ENCODE peak calls at places on chromosomes 5 and 9, in four cellular contexts. F is lower lobe of right lung, K is cardiac muscle cell, L is heart right ventricle. V is an unnamed sample. For H3K36me3, the result is how much of the 10 kb centered on the place peaks cover.

GRCh38 chr9:97553141-97553540 is 51.7 kb downstream of the TMOD1 start:
- DNase-seq in F (no peak), K (no peak), L (no peak), V (peak)

GRCh38 chr5:34685485-34686197 is 29.5 kb downstream of the RAI14 start:
- DNase-seq in F (no peak), K (no peak), L (no peak), V (no peak)

GRCh38 chr5:68680376-68680775 is 413.4 kb upstream of the SLC30A5 start:
- DNase-seq in F (no peak), K (no peak), L (no peak), V (no peak)

GRCh38 chr5:148452499-148453193 is 68.9 kb downstream of the FBXO38 start:
- DNase-seq in F (no peak), K (no peak), L (peak), V (no peak)

GRCh38 chr5:169979871-169980270 is 424 bp downstream of the INSYN2B start:
- DNase-seq in F (no peak), K (no peak), L (no peak), V (no peak)

GRCh38 chr9:105712773-105713172 is 18.4 kb downstream of the TMEM38B start:
- DNase-seq in F (no peak), K (no peak), L (no peak), V (no peak)

GRCh38 chr5:139638090-139638735 is 9.9 kb upstream of the CXXC5 start:
- DNase-seq in F (peak), K (no peak), L (peak), V (peak)

GRCh38 chr9:21616082-21616778 is 134.1 kb upstream of the IFNE start:
- DNase-seq in F (no peak), K (no peak), L (no peak), V (no peak)

GRCh38 chr5:154612666-154613065 is 134.6 kb upstream of the HAND1 start:
- DNase-seq in F (no peak), K (no peak), L (no peak), V (no peak)

GRCh38 chr9:70773579-70773978 is 347.8 kb downstream of the TRPM3 start:
- DNase-seq in F (no peak), K (no peak), L (no peak), V (no peak)
- H3K36me3 ChIP-seq in F (under half), K (under half), L (under half), V (under half)

GRCh38 chr5:127856310-127856709 is 153.1 kb downstream of the CCDC192 start:
- DNase-seq in F (no peak), K (no peak), L (no peak), V (no peak)

GRCh38 chr5:127863161-127863560 is 160.0 kb downstream of the CCDC192 start:
- DNase-seq in F (no peak), K (no peak), L (no peak), V (no peak)

GRCh38 chr5:127854520-127854919 is 151.3 kb downstream of the CCDC192 start:
- DNase-seq in F (no peak), K (no peak), L (no peak), V (no peak)

GRCh38 chr5:127863610-127864395 is 160.6 kb downstream of the CCDC192 start:
- DNase-seq in F (no peak), K (no peak), L (no peak), V (no peak)

DNA sequence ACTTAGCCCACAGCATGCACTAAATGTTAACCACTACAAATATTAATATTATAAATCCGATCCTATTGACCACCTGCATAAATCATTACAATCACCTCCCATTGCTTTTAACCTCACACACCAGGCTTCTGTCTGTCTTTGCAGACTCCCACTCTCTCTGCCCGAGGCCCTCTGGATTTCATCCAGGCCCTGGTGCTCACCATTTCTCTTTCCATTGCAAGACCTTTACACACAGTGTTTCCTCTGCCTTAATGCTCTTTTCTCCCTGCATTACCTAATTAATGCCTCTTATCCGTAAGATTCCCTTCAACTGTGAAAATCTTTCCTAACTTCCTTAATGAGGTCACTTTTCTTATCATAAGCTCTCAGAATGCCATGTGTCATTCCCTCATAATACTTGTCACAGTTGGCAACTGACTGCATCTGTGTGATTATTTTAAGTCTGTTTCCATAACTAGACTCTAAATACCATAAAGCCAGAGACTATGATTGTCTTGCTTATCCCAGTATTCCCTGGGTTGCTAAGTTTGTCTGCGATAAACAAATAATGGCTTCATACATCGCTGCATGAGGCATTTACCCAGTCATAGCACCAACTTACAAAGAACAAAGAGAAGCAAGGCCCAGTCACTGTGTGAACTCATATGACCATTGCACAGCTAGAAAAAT is 155.1 kb downstream of the CCDC192 start:
- DNase-seq in F (no peak), K (no peak), L (no peak), V (no peak)
- H3K27ac ChIP-seq in F (no peak), K (no peak), L (peak), V (no peak)

GRCh38 chr5:124918618-124919017 is 172.2 kb upstream of the ZNF608 start:
- DNase-seq in F (no peak), K (no peak), L (no peak), V (no peak)

GRCh38 chr5:124920909-124921666 is 174.6 kb upstream of the ZNF608 start:
- DNase-seq in F (no peak), K (no peak), L (no peak), V (no peak)

GRCh38 chr5:124921694-124922093 is 175.3 kb upstream of the ZNF608 start:
- DNase-seq in F (no peak), K (no peak), L (no peak), V (no peak)

GRCh38 chr5:124919752-124920151 is 173.3 kb upstream of the ZNF608 start:
- DNase-seq in F (no peak), K (no peak), L (no peak), V (no peak)

DNA sequence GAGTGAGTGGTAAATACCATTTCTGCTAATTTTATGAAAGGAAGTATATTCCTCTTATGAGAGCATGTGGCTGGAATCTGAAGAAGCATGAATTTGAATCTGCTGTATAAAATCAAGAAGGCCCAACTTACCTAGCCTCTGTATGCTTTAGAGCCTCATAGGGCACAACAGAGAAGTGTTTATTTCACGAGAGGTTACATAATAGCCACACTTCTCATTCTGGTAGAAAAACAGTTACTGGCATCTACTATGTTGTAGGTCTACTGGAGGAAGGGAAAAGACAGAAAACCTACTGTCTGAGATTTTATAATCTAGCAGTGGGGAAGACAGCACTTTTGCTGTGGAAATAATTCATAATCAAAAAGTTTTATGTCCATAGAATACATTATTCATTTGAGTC is 172.6 kb upstream of the ZNF608 start:
- DNase-seq in F (no peak), K (no peak), L (no peak), V (no peak)
- H3K4me3 ChIP-seq in F (no peak), K (no peak), L (no peak), V (no peak)

DNA sequence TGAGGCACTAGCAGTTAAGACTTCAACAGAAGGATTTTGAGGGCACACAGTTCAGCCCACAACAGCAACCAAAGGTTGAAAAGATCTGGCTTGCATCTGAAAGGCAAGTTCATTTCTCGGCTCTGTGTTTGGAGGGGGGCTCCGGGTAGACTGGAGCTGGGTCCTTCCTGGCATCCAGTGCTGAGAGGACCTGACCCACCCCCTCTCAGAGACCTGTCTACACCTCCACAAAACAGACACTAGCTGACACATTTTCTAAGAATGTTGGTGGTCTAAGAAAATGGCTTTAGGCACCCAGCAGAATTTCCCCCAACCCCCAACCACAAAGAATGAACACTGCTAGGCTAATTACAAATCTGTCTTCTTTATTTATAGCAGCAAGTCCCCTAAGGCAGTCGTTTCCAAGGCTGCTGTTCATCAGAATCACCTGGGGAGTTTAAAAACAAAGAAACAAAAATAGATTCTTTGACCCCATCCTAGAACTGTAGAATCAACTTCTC is 6.2 kb upstream of the PTCH1 start:
- DNase-seq in F (no peak), K (no peak), L (no peak), V (no peak)
- H3K36me3 ChIP-seq in F (under half), K (under half), L (under half), V (under half)

DNA sequence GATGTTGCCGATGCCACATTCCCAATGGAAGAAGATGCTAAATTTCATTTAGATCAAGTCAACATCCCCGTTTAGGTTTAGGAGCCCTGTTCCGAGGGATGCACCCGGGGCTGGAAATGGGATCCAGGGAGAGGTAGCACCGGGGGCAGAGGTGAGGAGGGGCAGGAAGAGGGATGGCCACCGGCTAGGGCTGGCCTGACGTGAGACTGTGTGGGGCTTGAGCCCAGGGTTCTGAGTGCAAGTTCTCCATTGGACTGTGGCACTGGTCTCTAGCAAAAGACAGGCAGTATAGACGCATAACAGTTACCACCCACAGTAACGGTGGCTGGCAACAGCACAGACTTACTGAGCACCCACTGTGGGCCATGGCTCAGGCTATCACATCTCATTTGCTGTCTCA is 209.0 kb upstream of the MVB12B start:
- DNase-seq in F (no peak), K (no peak), L (no peak), V (peak)
- H3K27ac ChIP-seq in F (no peak), K (no peak), L (no peak), V (no peak)

V was measured in upper lobe of right lung.